ENCODE peak calls at places on chromosomes 13 and 19, in eight cellular contexts. Z is tibial nerve, G is K562, U is A549, J is suprapubic skin, K is H1, A is SK-N-SH, T is transverse colon. V is an unnamed sample. For H3K4me1, the result is how much of the 10 kb centered on the place peaks cover.

GRCh38 chr19:34904521-34904845 is 22.2 kb upstream of the ZNF30 start:
- DNase-seq in Z (no peak), G (no peak), U (no peak), J (no peak), K (no peak), A (no peak), T (no peak), V (no peak)

GRCh38 chr13:29849731-29850212 is 645 bp downstream of the UBL3 start:
- DNase-seq in Z (peak), G (peak), U (peak), J (peak), K (peak), A (peak), T (peak), V (peak)

GRCh38 chr13:110925023-110925608 is 10.2 kb upstream of the ANKRD10 start:
- DNase-seq in Z (no peak), G (no peak), U (no peak), J (no peak), K (peak), A (no peak), T (no peak), V (no peak)

GRCh38 chr19:51417807-51418152 is 338 bp upstream of the SIGLEC10 start:
- DNase-seq in Z (no peak), G (no peak), U (no peak), J (no peak), K (no peak), A (no peak), T (no peak), V (no peak)

GRCh38 chr13:44848956-44849748 is 140.1 kb downstream of the NUFIP1 start:
- DNase-seq in Z (peak), G (no peak), U (no peak), J (no peak), K (no peak), A (no peak), T (no peak), V (no peak)

GRCh38 chr19:47405854-47406417 is 13.4 kb downstream of the MEIS3 start:
- DNase-seq in Z (no peak), G (no peak), U (no peak), J (no peak), K (no peak), A (no peak), T (no peak), V (no peak)

GRCh38 chr19:34317311-34317927 is 47.6 kb upstream of the GPI start:
- DNase-seq in Z (no peak), G (peak), U (no peak), J (no peak), K (no peak), A (no peak), T (peak), V (no peak)

GRCh38 chr13:86020350-86021002 is 221.3 kb upstream of the SLITRK6 start:
- DNase-seq in Z (no peak), G (no peak), U (no peak), J (no peak), K (no peak), A (peak), T (no peak), V (no peak)

GRCh38 chr19:15123900-15124299 is 16.7 kb downstream of the SYDE1 start:
- DNase-seq in Z (no peak), G (no peak), U (no peak), J (no peak), K (no peak), A (peak), T (peak), V (no peak)

GRCh38 chr19:6887326-6887725 is at the start of gene ADGRE1:
- DNase-seq in Z (no peak), G (no peak), U (no peak), J (no peak), K (no peak), A (no peak), T (no peak), V (no peak)

GRCh38 chr13:24215007-24215633 is 54.6 kb downstream of the SPATA13 start:
- DNase-seq in Z (no peak), G (no peak), U (no peak), J (no peak), K (no peak), A (no peak), T (no peak), V (no peak)

GRCh38 chr13:24216176-24216575 is 55.7 kb downstream of the SPATA13 start:
- DNase-seq in Z (no peak), G (no peak), U (no peak), J (no peak), K (no peak), A (no peak), T (no peak), V (no peak)

GRCh38 chr13:24213932-24214331 is 53.4 kb downstream of the SPATA13 start:
- DNase-seq in Z (no peak), G (no peak), U (no peak), J (no peak), K (no peak), A (no peak), T (no peak), V (no peak)

GRCh38 chr13:24214528-24214927 is 54.0 kb downstream of the SPATA13 start:
- DNase-seq in Z (no peak), G (no peak), U (no peak), J (no peak), K (no peak), A (no peak), T (no peak), V (no peak)

DNA sequence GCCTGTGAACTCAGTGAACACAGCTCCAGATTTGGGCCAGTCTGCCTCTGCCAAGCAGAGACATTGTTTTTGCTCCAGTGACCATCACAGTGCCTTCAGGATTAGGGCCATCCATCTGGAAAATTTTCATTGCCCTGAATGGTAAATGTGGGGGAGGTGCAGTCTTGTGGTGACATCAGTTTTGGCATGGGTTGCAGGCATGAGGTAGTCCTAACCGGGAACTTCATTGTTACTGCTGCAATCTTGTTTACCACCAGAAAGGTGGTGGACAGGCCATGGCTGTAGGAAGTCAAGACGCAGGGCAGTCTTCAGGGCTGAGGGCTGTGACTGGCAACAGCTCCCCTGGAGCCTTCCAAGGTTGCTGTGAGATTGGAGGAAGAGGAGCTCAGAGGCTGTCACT is 55.2 kb downstream of the SPATA13 start:
- DNase-seq in Z (peak), G (no peak), U (no peak), J (no peak), K (no peak), A (no peak), T (no peak), V (peak)
- H3K4me1 ChIP-seq in Z (half or more), G (under half), U (under half), J (under half), K (under half), A (under half), T (under half), V (under half)

GRCh38 chr13:112929778-112930055 is 39.3 kb upstream of the MCF2L start:
- DNase-seq in Z (no peak), G (no peak), U (no peak), J (no peak), K (no peak), A (no peak), T (no peak), V (no peak)

GRCh38 chr13:112932971-112933370 is 36.0 kb upstream of the MCF2L start:
- DNase-seq in Z (no peak), G (no peak), U (no peak), J (no peak), K (no peak), A (no peak), T (no peak), V (no peak)

GRCh38 chr13:112930192-112930591 is 38.8 kb upstream of the MCF2L start:
- DNase-seq in Z (no peak), G (no peak), U (no peak), J (no peak), K (no peak), A (no peak), T (no peak), V (no peak)

GRCh38 chr13:112928958-112929777 is 39.8 kb upstream of the MCF2L start:
- DNase-seq in Z (no peak), G (no peak), U (no peak), J (no peak), K (no peak), A (peak), T (peak), V (no peak)

DNA sequence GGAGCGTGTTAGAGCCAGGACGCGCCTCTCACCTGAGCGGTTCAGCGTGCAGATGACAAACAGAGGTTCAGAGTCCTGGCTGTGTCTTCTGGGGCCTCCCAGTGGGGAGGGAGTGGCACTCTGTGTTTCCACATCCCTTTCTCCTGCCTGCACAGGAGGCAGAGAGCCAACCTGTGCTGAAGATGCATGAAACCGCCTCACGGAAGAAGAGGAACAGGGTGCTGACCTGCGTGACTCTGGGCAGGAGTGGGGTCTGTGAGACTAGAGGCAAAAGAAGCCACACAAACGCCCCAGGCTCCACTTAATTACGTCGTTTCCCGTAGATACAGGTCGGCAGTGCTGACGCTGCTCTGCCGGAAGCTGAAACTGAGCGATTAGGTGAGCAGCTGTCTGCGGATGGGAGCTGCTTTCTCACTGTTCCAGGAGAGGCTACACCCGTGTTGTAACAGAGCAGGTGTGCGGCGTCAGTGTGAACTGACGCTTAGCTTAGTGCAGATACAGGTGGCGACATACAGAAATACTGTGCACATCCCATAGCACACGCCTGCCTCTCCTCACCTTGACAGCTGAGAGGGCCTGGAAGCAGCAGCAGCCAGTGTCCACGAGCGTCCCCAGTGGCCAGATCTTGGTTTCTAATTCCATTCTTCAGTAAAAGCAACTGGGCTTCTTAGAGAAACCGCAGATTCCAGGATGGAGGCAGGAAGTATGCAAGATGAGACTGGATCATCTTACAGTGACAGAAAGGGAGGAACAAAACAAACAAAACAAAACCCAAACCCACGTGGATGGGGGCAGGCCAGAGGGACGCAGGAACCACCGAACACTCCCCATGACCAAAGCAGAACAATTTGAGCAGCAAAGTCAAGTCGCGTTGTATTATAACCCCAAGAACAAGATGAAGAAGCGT is 37.7 kb upstream of the MCF2L start:
- DNase-seq in Z (no peak), G (peak), U (peak), J (no peak), K (no peak), A (peak), T (peak), V (peak)
- H3K4me3 ChIP-seq in Z (no peak), G (no peak), U (no peak), J (peak), K (no peak), A (no peak), T (no peak), V (no peak)

GRCh38 chr13:113491982-113492381 is 1.5 kb upstream of the DCUN1D2 start:
- DNase-seq in Z (no peak), G (no peak), U (no peak), J (no peak), K (no peak), A (no peak), T (no peak), V (no peak)
- TF ChIP-seq EP300 in Z (no peak), G (no peak), U (no peak), J (no peak), K (no peak), A (no peak), T (no peak), V (no peak)

DNA sequence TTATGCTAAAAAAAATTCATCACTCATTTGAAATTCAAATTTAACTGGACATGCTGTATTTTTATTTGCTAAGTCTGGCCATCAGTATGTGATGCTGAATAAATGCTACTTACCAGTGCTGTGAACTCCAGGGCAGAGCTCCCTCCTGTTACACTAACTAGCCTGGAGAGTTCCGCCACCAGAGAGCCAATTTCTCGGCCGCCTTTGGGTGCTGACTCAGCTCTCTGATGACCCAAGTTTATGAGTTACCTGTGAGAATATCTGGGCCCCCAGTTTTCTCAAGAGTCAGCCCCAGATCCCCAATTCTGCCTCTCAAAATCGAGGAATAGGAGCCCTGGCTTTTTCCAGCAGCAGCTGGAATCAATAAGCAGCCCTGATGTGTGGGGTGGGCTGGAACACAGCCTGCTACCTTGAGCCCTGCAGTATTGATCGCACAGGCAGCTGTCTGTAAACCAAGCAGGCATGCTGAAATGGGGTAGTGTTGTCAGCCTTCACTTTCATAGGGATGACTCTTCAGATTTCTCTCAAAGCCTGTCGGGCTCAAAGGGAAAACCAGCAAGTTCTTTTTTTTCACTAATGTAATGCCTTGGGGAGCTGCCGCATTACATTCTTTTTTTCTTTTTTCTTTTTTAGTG is 113.7 kb downstream of the DNAJC15 start:
- DNase-seq in Z (no peak), G (no peak), U (no peak), J (no peak), K (no peak), A (peak), T (no peak), V (no peak)
- H3K4me1 ChIP-seq in Z (under half), G (under half), U (under half), J (under half), K (under half), A (under half), T (under half), V (under half)

DNA sequence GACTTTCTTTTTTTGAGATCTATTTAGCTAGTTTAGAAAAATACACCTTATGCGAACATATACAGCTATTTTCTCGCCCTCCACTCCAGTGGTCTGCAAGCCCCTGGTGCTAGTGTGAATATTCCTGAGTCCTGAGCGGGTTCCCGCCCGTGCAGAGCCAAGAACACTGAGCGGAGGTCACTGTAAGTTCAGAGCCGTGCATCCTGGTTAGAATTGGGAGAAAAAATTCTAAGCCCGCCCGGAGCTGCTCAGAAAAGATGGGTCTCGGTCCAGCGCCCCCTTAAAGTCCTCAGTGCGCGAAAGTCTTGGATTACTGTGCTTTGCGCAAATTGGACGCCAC is 117.7 kb downstream of the KCNRG start:
- DNase-seq in Z (no peak), G (no peak), U (no peak), J (no peak), K (no peak), A (no peak), T (no peak), V (no peak)
- H3K4me3 ChIP-seq in Z (no peak), G (no peak), U (no peak), J (no peak), K (peak), A (no peak), T (no peak), V (no peak)

DNA sequence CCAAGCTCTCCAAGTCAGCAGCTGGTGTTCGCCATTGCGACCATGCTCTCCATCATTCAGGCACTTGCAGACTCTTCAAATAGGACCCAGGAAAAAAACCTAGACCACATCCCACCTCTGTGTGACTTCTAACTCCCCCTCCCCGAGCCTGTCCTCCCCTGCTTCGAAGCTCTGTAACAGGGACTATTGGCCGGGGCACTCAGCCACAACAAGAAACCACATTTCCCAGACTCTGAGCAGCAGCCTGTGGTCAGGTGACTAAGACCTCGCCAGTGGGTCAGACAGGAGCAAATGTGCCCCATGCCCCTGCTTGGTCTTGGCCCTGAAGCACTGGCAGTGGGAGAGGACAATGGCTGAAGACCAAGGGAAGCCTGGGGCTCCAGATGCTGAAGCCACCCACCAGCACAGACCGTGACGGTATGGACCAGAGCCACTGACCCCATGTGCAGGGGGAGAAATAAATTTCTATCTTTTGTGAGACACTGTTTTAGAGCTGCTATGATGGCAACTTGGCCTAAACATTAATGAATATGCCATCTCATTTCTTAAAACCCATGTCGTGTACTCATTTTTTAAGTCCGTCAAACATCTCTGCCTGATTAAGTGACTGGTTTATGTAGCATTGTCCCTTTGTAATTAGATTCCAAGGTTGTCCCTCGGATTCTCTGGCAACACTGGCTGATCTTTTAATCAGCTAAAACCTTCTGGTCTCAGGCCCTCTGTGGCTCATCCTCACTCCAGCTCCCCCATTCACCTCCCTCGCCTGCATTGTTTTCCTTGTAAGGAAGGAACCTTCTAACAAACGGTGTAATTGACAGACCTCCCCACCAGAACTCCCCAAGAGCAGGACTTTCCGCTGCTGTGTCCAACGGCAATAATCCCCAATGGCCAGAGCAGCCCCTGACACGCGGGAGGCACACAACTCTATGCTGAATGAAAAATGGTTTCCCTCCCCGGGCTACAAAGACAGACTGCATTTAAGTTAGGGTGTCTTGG is 98.5 kb downstream of the STK24 start:
- DNase-seq in Z (no peak), G (peak), U (no peak), J (no peak), K (no peak), A (peak), T (no peak), V (no peak)
- TF ChIP-seq EP300 in Z (no peak), G (peak), U (no peak), J (no peak), K (no peak), A (no peak), T (no peak), V (no peak)